ENCODE peak calls at places on chromosomes 11 and 22, in six cellular contexts. E is activated CD8-positive, alpha-beta T cell treated with anti-CD3 and anti-CD28 coated beads for 36 hours; B is neural progenitor cell; Z is AG04450; P is lung; Q is bronchial epithelial cell. V is an unnamed sample.

GRCh38 chr22:46072030-46072881 is 78.1 kb upstream of the PPARA start:
- DNase-seq in E (peak; percentile 56), B (peak; percentile 48), Z (no peak), P (peak; percentile 74), Q (peak; percentile 18), V (peak; percentile 50)

GRCh38 chr11:110435780-110436717 is 6.3 kb downstream of the FDX1 start:
- DNase-seq in E (no peak), B (no peak), Z (no peak), P (no peak), Q (peak; percentile 81), V (no peak)

GRCh38 chr11:43789700-43790443 is 90.8 kb upstream of the ALKBH3 start:
- DNase-seq in E (no peak), B (no peak), Z (no peak), P (no peak), Q (peak; percentile 87), V (no peak)

GRCh38 chr11:14506532-14506931 is 6.9 kb upstream of the COPB1 start:
- DNase-seq in E (no peak), B (no peak), Z (no peak), P (no peak), Q (no peak), V (no peak)

GRCh38 chr11:66015094-66015881 is 3.5 kb downstream of the CST6 start:
- DNase-seq in E (no peak), B (no peak), Z (no peak), P (no peak), Q (peak; percentile 7), V (no peak)

GRCh38 chr11:60658409-60658808 is 41.0 kb upstream of the MS4A8 start:
- DNase-seq in E (no peak), B (no peak), Z (no peak), P (peak; percentile 28), Q (peak; percentile 15), V (no peak)

GRCh38 chr11:111770581-111771134 is 4.5 kb upstream of the PPP2R1B start:
- DNase-seq in E (no peak), B (no peak), Z (no peak), P (no peak), Q (no peak), V (no peak)

GRCh38 chr22:49553076-49553475 is 274.6 kb downstream of the BRD1 start:
- DNase-seq in E (no peak), B (no peak), Z (no peak), P (no peak), Q (no peak), V (no peak)

GRCh38 chr11:110093407-110094297 is 460 bp downstream of the ZC3H12C start:
- DNase-seq in E (peak; percentile 26), B (peak; percentile 67), Z (no peak), P (peak; percentile 35), Q (no peak), V (peak; percentile 33)

GRCh38 chr22:43183496-43184263 is 3.3 kb downstream of the TTLL12 start:
- DNase-seq in E (no peak), B (no peak), Z (no peak), P (no peak), Q (peak; percentile 53), V (no peak)

GRCh38 chr11:2897048-2897447 is 11.5 kb upstream of the CDKN1C start:
- DNase-seq in E (no peak), B (no peak), Z (no peak), P (no peak), Q (no peak), V (no peak)

GRCh38 chr11:44711113-44711512 is 15.6 kb upstream of the TSPAN18 start:
- DNase-seq in E (no peak), B (peak; percentile 91), Z (no peak), P (no peak), Q (no peak), V (no peak)

GRCh38 chr11:76823481-76824028 is 37.2 kb upstream of the ACER3 start:
- DNase-seq in E (no peak), B (no peak), Z (no peak), P (no peak), Q (peak; percentile 96), V (no peak)

DNA sequence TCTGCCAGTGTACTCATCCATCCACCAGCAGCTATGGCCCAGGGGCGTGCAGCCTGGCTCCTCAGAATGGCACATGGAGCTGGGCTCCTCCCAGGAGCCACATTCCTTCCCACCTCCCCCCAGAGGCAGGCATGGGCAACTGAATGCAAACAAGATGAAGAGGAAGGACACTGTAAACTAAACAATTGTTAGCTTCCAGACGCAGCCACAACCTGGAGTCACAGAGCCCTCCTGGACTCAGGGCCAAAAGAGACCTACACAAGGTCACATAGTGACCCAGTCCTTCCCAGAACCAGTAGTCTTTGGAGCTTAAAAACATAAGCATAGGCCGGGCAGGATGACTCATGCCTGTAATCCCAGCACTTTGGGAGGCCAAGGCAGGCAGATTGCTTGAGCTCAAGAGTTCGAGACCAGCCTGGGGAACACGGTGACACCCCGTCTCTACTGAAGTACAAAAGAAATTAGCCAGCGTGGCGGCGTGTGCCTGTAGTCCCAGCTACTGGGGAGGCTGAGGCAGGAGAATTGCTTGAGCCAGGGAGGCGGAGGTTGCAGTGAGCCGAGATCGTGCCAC is 30.7 kb upstream of the CLDN5 start:
- DNase-seq in E (no peak), B (peak; percentile 75), Z (no peak), P (no peak), Q (peak; percentile 47), V (no peak)
- TF ChIP-seq CTCF in E (no peak), B (peak; percentile 46), Z (peak; percentile 36), P (no peak), Q (peak; percentile 12), V (no peak)

GRCh38 chr11:124108158-124108557 is 7.1 kb upstream of the VWA5A start:
- DNase-seq in E (peak; percentile 43), B (peak; percentile 34), Z (no peak), P (no peak), Q (peak; percentile 53), V (peak; percentile 15)
- TF ChIP-seq CTCF in E (no peak), B (peak; percentile 41), Z (peak; percentile 29), P (no peak), Q (peak; percentile 36), V (peak; percentile 40)

GRCh38 chr22:25208743-25209505 is 9.3 kb downstream of the CRYBB3 start:
- DNase-seq in E (no peak), B (no peak), Z (no peak), P (no peak), Q (peak; percentile 5), V (no peak)
- TF ChIP-seq CTCF in E (no peak), B (no peak), Z (no peak), P (no peak), Q (no peak), V (no peak)

GRCh38 chr11:61791737-61792309 is 576 bp downstream of the TMEM258 start:
- DNase-seq in E (peak; percentile 79), B (peak; percentile 86), Z (peak; percentile 83), P (peak; percentile 61), Q (peak; percentile 84), V (no peak)

GRCh38 chr11:61793829-61794204 is 1.1 kb downstream of the FEN1 start:
- DNase-seq in E (no peak), B (no peak), Z (no peak), P (no peak), Q (no peak), V (no peak)

GRCh38 chr11:61793084-61793828 is 545 bp downstream of the FEN1 start:
- DNase-seq in E (no peak), B (peak; percentile 50), Z (no peak), P (no peak), Q (peak; percentile 8), V (no peak)

GRCh38 chr11:61794579-61794978 is 1.9 kb downstream of the FEN1 start:
- DNase-seq in E (no peak), B (no peak), Z (no peak), P (no peak), Q (no peak), V (no peak)

DNA sequence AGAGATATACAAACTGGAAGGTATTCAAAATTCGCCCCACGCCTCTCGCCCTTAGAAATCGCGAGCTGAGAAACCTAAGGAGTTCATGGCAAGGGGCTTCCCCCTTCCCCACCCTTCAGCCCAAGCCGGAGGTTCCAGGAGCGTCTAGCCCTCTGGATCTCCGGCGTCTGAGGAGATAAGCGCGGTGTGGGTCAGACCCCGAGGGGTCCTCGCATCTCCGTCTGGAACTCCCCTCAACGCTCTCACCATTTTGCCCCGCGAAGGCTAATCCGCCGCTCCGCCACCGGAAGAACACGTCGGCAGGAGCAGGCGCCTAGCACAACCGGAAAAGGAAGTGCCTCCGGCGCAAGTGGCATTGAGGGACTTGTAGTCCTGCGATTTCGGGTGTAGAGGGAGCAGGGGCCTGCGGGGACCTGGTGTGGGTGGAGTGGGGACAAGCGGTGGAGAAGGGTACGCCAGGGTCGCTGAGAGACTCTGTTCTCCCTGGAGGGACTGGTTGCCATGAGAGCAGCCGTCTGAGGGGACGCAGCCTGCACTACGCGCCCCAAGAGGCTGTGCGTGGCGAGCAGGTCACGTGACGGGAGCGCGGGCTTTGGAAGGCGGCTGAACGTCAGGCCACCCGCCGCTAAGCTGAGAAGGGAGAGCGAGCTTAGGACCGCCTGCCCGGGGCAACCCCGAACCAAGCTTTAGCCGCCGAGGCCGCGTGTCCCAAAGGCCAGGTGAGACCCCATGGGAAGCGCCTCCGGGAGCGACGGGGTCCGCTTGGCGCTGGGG is at the start of the genes FEN1 and TMEM258:
- DNase-seq in E (peak; percentile 94), B (peak; percentile 96), Z (peak; percentile 88), P (peak; percentile 89), Q (peak; percentile 86), V (peak; percentile 93)
- TF ChIP-seq CTCF in E (no peak), B (no peak), Z (no peak), P (no peak), Q (peak; percentile 9), V (no peak)

DNA sequence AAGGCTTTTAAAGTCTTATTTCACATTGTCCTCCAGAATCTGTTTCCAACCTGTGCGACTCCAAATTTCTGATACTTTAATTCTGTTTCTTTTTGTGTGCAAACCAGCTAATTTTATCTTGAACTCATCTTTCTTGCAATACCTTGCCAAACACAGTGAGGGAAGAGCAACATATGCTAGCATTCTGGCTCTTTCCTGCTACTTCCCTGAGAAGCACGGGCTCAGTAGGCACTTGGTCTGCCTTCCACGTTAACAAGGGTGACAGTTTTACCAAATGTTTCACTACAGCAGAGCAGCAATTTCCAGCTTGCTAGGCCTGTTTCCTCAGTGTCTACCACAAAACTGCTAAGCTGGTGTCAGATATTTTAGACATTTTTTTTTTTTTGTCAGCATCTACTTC is 405.8 kb downstream of the NTM start:
- DNase-seq in E (no peak), B (no peak), Z (no peak), P (no peak), Q (no peak), V (no peak)
- TF ChIP-seq CTCF in E (no peak), B (no peak), Z (no peak), P (no peak), Q (no peak), V (no peak)

DNA sequence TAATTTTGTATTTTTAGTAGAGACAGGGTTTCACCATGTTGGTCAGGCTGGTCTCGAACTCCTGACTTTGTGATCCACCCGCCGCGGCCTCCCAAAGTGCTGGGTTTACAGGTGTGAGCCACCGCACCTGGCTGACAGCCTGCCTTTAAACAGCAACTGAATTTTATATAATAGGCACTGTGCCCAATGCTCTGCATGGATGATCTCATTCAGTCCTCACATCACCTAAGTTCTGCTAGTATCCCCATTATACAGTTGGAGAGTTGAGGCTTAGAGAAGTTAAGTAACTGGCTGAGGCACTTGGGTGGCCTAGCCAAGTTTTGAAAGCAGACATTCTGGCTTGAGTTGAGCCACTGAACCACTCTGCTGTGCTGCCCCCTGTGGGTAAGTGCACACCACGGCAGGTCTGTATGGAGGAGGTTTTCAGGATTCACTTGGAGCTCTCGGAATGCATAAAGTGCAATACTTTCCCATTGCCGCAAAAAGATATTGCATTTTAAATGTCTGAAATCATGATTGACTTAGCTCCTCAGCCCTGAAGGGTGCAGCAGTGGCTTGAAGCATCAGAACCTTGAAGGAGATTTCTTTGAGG is 112.4 kb downstream of the LDLRAD3 start:
- DNase-seq in E (peak; percentile 5), B (peak; percentile 66), Z (no peak), P (no peak), Q (peak; percentile 29), V (peak; percentile 20)
- TF ChIP-seq CTCF in E (no peak), B (peak; percentile 75), Z (peak; percentile 52), P (no peak), Q (peak; percentile 73), V (peak; percentile 30)